ENCODE peak calls at places on chromosomes 12 and 14, in seven cellular contexts. One of them, this sample, is unnamed.

GRCh38 chr14:37597538-37598084 is 2.2 kb downstream of the TTC6 start:
- DNase-seq in T-helper 17 cell: no peak
- DNase-seq in H54: no peak
- DNase-seq in suprapubic skin: no peak
- DNase-seq in NCI-H526: peak
- DNase-seq in GM23248: peak
- DNase-seq in ecto neural progenitor cell: peak
- DNase-seq in this sample: no peak

GRCh38 chr12:121958521-121959240 is 40.3 kb downstream of the CFAP251 start:
- DNase-seq in ecto neural progenitor cell: no peak
- DNase-seq in NCI-H526: peak
- DNase-seq in T-helper 17 cell: no peak
- DNase-seq in GM23248: peak
- DNase-seq in suprapubic skin: no peak
- DNase-seq in H54: no peak
- DNase-seq in this sample: no peak

GRCh38 chr14:23436327-23437141 is 1.1 kb upstream of the MYH7 start:
- DNase-seq in suprapubic skin: no peak
- DNase-seq in T-helper 17 cell: no peak
- DNase-seq in ecto neural progenitor cell: peak
- DNase-seq in NCI-H526: peak
- DNase-seq in H54: no peak
- DNase-seq in GM23248: no peak
- DNase-seq in this sample: peak

GRCh38 chr12:21627924-21628323 is 23.3 kb upstream of the GYS2 start:
- DNase-seq in suprapubic skin: no peak
- DNase-seq in ecto neural progenitor cell: no peak
- DNase-seq in H54: no peak
- DNase-seq in T-helper 17 cell: no peak
- DNase-seq in NCI-H526: no peak
- DNase-seq in GM23248: no peak
- DNase-seq in this sample: no peak

GRCh38 chr14:76644875-76645518 is 116.3 kb upstream of the VASH1 start:
- DNase-seq in NCI-H526: peak
- DNase-seq in ecto neural progenitor cell: peak
- DNase-seq in H54: peak
- DNase-seq in suprapubic skin: no peak
- DNase-seq in T-helper 17 cell: no peak
- DNase-seq in GM23248: peak
- DNase-seq in this sample: no peak

GRCh38 chr12:5388581-5389535 is 43.0 kb upstream of the NTF3 start:
- DNase-seq in suprapubic skin: no peak
- DNase-seq in GM23248: peak
- DNase-seq in T-helper 17 cell: no peak
- DNase-seq in ecto neural progenitor cell: no peak
- DNase-seq in H54: peak
- DNase-seq in NCI-H526: no peak
- DNase-seq in this sample: no peak

GRCh38 chr14:76908834-76909233 is 82.6 kb downstream of the LRRC74A start:
- DNase-seq in ecto neural progenitor cell: no peak
- DNase-seq in NCI-H526: no peak
- DNase-seq in suprapubic skin: no peak
- DNase-seq in T-helper 17 cell: no peak
- DNase-seq in GM23248: no peak
- DNase-seq in H54: no peak
- DNase-seq in this sample: no peak

GRCh38 chr14:59360923-59361794 is 104.0 kb downstream of the GPR135 start:
- DNase-seq in H54: peak
- DNase-seq in ecto neural progenitor cell: no peak
- DNase-seq in suprapubic skin: no peak
- DNase-seq in GM23248: peak
- DNase-seq in T-helper 17 cell: no peak
- DNase-seq in NCI-H526: peak
- DNase-seq in this sample: no peak

GRCh38 chr12:85280984-85281946 is 1.2 kb downstream of the ALX1 start:
- DNase-seq in GM23248: no peak
- DNase-seq in NCI-H526: no peak
- DNase-seq in suprapubic skin: no peak
- DNase-seq in H54: no peak
- DNase-seq in ecto neural progenitor cell: no peak
- DNase-seq in T-helper 17 cell: no peak
- DNase-seq in this sample: no peak

GRCh38 chr12:3034067-3034750 is 43.0 kb upstream of the TSPAN9 start:
- DNase-seq in NCI-H526: peak
- DNase-seq in ecto neural progenitor cell: peak
- DNase-seq in suprapubic skin: no peak
- DNase-seq in GM23248: peak
- DNase-seq in T-helper 17 cell: no peak
- DNase-seq in H54: peak
- DNase-seq in this sample: no peak

GRCh38 chr12:106141452-106141851 is 2.7 kb upstream of the NUAK1 start:
- DNase-seq in NCI-H526: no peak
- DNase-seq in suprapubic skin: peak
- DNase-seq in H54: no peak
- DNase-seq in ecto neural progenitor cell: no peak
- DNase-seq in T-helper 17 cell: no peak
- DNase-seq in GM23248: peak
- DNase-seq in this sample: no peak

GRCh38 chr12:122882908-122883563 is 12.9 kb downstream of the VPS37B start:
- DNase-seq in suprapubic skin: no peak
- DNase-seq in GM23248: no peak
- DNase-seq in H54: no peak
- DNase-seq in T-helper 17 cell: no peak
- DNase-seq in NCI-H526: no peak
- DNase-seq in ecto neural progenitor cell: no peak
- DNase-seq in this sample: no peak

GRCh38 chr12:46366771-46367170 is 5.8 kb downstream of the SLC38A2 start:
- DNase-seq in suprapubic skin: no peak
- DNase-seq in H54: no peak
- DNase-seq in ecto neural progenitor cell: no peak
- DNase-seq in NCI-H526: no peak
- DNase-seq in GM23248: no peak
- DNase-seq in T-helper 17 cell: no peak
- DNase-seq in this sample: no peak

GRCh38 chr14:22479781-22480464 is 109.1 kb downstream of the DAD1 start:
- DNase-seq in GM23248: no peak
- DNase-seq in T-helper 17 cell: no peak
- DNase-seq in suprapubic skin: no peak
- DNase-seq in H54: no peak
- DNase-seq in NCI-H526: no peak
- DNase-seq in ecto neural progenitor cell: no peak
- DNase-seq in this sample: no peak

GRCh38 chr12:61504396-61505115 is 755.6 kb upstream of the USP15 start:
- DNase-seq in H54: no peak
- DNase-seq in NCI-H526: no peak
- DNase-seq in T-helper 17 cell: no peak
- DNase-seq in suprapubic skin: no peak
- DNase-seq in GM23248: no peak
- DNase-seq in ecto neural progenitor cell: no peak
- DNase-seq in this sample: no peak

GRCh38 chr12:47087088-47087688 is 7.4 kb upstream of the AMIGO2 start:
- DNase-seq in NCI-H526: no peak
- DNase-seq in ecto neural progenitor cell: no peak
- DNase-seq in GM23248: no peak
- DNase-seq in H54: no peak
- DNase-seq in T-helper 17 cell: no peak
- DNase-seq in suprapubic skin: no peak
- DNase-seq in this sample: no peak

GRCh38 chr14:66092748-66093147 is 393.4 kb upstream of the CCDC196 start:
- DNase-seq in ecto neural progenitor cell: no peak
- DNase-seq in suprapubic skin: no peak
- DNase-seq in NCI-H526: no peak
- DNase-seq in H54: no peak
- DNase-seq in T-helper 17 cell: no peak
- DNase-seq in GM23248: no peak
- DNase-seq in this sample: no peak